ENCODE peak calls at places on chromosomes 12 and 14, in six cellular contexts. One of them, this sample, is unnamed.

GRCh38 chr12:95146767-95147166 is 70.5 kb downstream of the FGD6 start:
- DNase-seq in mucosa of descending colon: no peak
- DNase-seq in left kidney: peak
- DNase-seq in PC-3: no peak
- DNase-seq in NCI-H524: peak
- DNase-seq in stimulated activated CD4-positive, alpha-beta T cell treated with anti-CD3 and anti-CD28 coated beads, TNF-alpha, amount 100 ng/mL, for 1 hour: no peak
- DNase-seq in this sample: no peak

GRCh38 chr14:55451950-55452349 is 11.5 kb upstream of the TBPL2 start:
- DNase-seq in mucosa of descending colon: no peak
- DNase-seq in NCI-H524: no peak
- DNase-seq in stimulated activated CD4-positive, alpha-beta T cell treated with anti-CD3 and anti-CD28 coated beads, TNF-alpha, amount 100 ng/mL, for 1 hour: no peak
- DNase-seq in left kidney: no peak
- DNase-seq in PC-3: no peak
- DNase-seq in this sample: no peak

GRCh38 chr14:34005901-34006300 is 55.0 kb upstream of the EGLN3 start:
- DNase-seq in mucosa of descending colon: no peak
- DNase-seq in left kidney: no peak
- DNase-seq in NCI-H524: no peak
- DNase-seq in stimulated activated CD4-positive, alpha-beta T cell treated with anti-CD3 and anti-CD28 coated beads, TNF-alpha, amount 100 ng/mL, for 1 hour: no peak
- DNase-seq in PC-3: no peak
- DNase-seq in this sample: no peak

GRCh38 chr12:44674866-44675265 is 201.2 kb downstream of the NELL2 start:
- DNase-seq in PC-3: no peak
- DNase-seq in mucosa of descending colon: no peak
- DNase-seq in stimulated activated CD4-positive, alpha-beta T cell treated with anti-CD3 and anti-CD28 coated beads, TNF-alpha, amount 100 ng/mL, for 1 hour: no peak
- DNase-seq in left kidney: no peak
- DNase-seq in NCI-H524: no peak
- DNase-seq in this sample: no peak

GRCh38 chr14:104604461-104605449 is at the start of gene TMEM179:
- DNase-seq in left kidney: peak
- DNase-seq in stimulated activated CD4-positive, alpha-beta T cell treated with anti-CD3 and anti-CD28 coated beads, TNF-alpha, amount 100 ng/mL, for 1 hour: no peak
- DNase-seq in NCI-H524: peak
- DNase-seq in mucosa of descending colon: no peak
- DNase-seq in PC-3: peak
- DNase-seq in this sample: peak

GRCh38 chr14:101480022-101480746 is 81.1 kb upstream of the DIO3 start:
- DNase-seq in stimulated activated CD4-positive, alpha-beta T cell treated with anti-CD3 and anti-CD28 coated beads, TNF-alpha, amount 100 ng/mL, for 1 hour: no peak
- DNase-seq in left kidney: no peak
- DNase-seq in NCI-H524: no peak
- DNase-seq in PC-3: no peak
- DNase-seq in mucosa of descending colon: peak
- DNase-seq in this sample: no peak

GRCh38 chr12:27797301-27798025 is 17.4 kb upstream of the MANSC4 start:
- DNase-seq in PC-3: no peak
- DNase-seq in mucosa of descending colon: no peak
- DNase-seq in stimulated activated CD4-positive, alpha-beta T cell treated with anti-CD3 and anti-CD28 coated beads, TNF-alpha, amount 100 ng/mL, for 1 hour: no peak
- DNase-seq in NCI-H524: no peak
- DNase-seq in left kidney: no peak
- DNase-seq in this sample: no peak

GRCh38 chr14:98207466-98207865 is 1064.5 kb downstream of the BCL11B start:
- DNase-seq in PC-3: no peak
- DNase-seq in stimulated activated CD4-positive, alpha-beta T cell treated with anti-CD3 and anti-CD28 coated beads, TNF-alpha, amount 100 ng/mL, for 1 hour: no peak
- DNase-seq in mucosa of descending colon: no peak
- DNase-seq in NCI-H524: no peak
- DNase-seq in left kidney: no peak
- DNase-seq in this sample: no peak

GRCh38 chr12:7756993-7757392 is 8.0 kb upstream of the NANOGNB start:
- DNase-seq in PC-3: no peak
- DNase-seq in NCI-H524: no peak
- DNase-seq in mucosa of descending colon: no peak
- DNase-seq in left kidney: no peak
- DNase-seq in stimulated activated CD4-positive, alpha-beta T cell treated with anti-CD3 and anti-CD28 coated beads, TNF-alpha, amount 100 ng/mL, for 1 hour: no peak
- DNase-seq in this sample: no peak

GRCh38 chr14:98466807-98467206 is 805.2 kb downstream of the BCL11B start:
- DNase-seq in stimulated activated CD4-positive, alpha-beta T cell treated with anti-CD3 and anti-CD28 coated beads, TNF-alpha, amount 100 ng/mL, for 1 hour: no peak
- DNase-seq in NCI-H524: no peak
- DNase-seq in left kidney: no peak
- DNase-seq in mucosa of descending colon: no peak
- DNase-seq in PC-3: no peak
- DNase-seq in this sample: peak

GRCh38 chr12:83823386-83824045 is 1089.1 kb downstream of the SLC6A15 start:
- DNase-seq in mucosa of descending colon: no peak
- DNase-seq in stimulated activated CD4-positive, alpha-beta T cell treated with anti-CD3 and anti-CD28 coated beads, TNF-alpha, amount 100 ng/mL, for 1 hour: no peak
- DNase-seq in left kidney: peak
- DNase-seq in NCI-H524: peak
- DNase-seq in PC-3: peak
- DNase-seq in this sample: peak

GRCh38 chr12:46461907-46462605 is 89.5 kb upstream of the SLC38A2 start:
- DNase-seq in mucosa of descending colon: no peak
- DNase-seq in stimulated activated CD4-positive, alpha-beta T cell treated with anti-CD3 and anti-CD28 coated beads, TNF-alpha, amount 100 ng/mL, for 1 hour: no peak
- DNase-seq in left kidney: peak
- DNase-seq in PC-3: no peak
- DNase-seq in NCI-H524: no peak
- DNase-seq in this sample: no peak

GRCh38 chr14:61654026-61654425 is 41.3 kb upstream of the HIF1A start:
- DNase-seq in stimulated activated CD4-positive, alpha-beta T cell treated with anti-CD3 and anti-CD28 coated beads, TNF-alpha, amount 100 ng/mL, for 1 hour: no peak
- DNase-seq in PC-3: no peak
- DNase-seq in mucosa of descending colon: no peak
- DNase-seq in NCI-H524: no peak
- DNase-seq in left kidney: no peak
- DNase-seq in this sample: no peak

GRCh38 chr14:98173291-98173690 is 1098.7 kb downstream of the BCL11B start:
- DNase-seq in NCI-H524: no peak
- DNase-seq in mucosa of descending colon: peak
- DNase-seq in stimulated activated CD4-positive, alpha-beta T cell treated with anti-CD3 and anti-CD28 coated beads, TNF-alpha, amount 100 ng/mL, for 1 hour: peak
- DNase-seq in left kidney: peak
- DNase-seq in PC-3: no peak
- DNase-seq in this sample: no peak

GRCh38 chr12:67220065-67220464 is 49.1 kb upstream of the CAND1 start:
- DNase-seq in NCI-H524: peak
- DNase-seq in left kidney: no peak
- DNase-seq in PC-3: peak
- DNase-seq in stimulated activated CD4-positive, alpha-beta T cell treated with anti-CD3 and anti-CD28 coated beads, TNF-alpha, amount 100 ng/mL, for 1 hour: no peak
- DNase-seq in mucosa of descending colon: no peak
- DNase-seq in this sample: no peak